ENCODE peak calls at places on chromosomes 5 and 9, in nine cellular contexts. G is IMR-90, S is AG04450, Q is prostate gland, L is lower lobe of right lung, F is HCT116, N is hepatocyte, B is mammary epithelial cell, P is psoas muscle. M is an unnamed sample.

GRCh38 chr5:150313921-150314716 is 11.4 kb upstream of the ARSI start:
- DNase-seq in G (no peak), S (no peak), Q (no peak), L (no peak), F (no peak), N (no peak), B (no peak), P (no peak), M (no peak)

GRCh38 chr9:108838017-108838416 is 17.8 kb downstream of the ACTL7B start:
- DNase-seq in G (peak), S (no peak), Q (no peak), L (no peak), F (no peak), N (no peak), B (peak), P (no peak), M (no peak)

GRCh38 chr5:154316223-154316967 is 125.9 kb downstream of the GALNT10 start:
- DNase-seq in G (peak), S (no peak), Q (no peak), L (no peak), F (no peak), N (no peak), B (no peak), P (no peak), M (no peak)

GRCh38 chr5:131947445-131947844 is 2.0 kb upstream of the MEIKIN start:
- DNase-seq in G (no peak), S (no peak), Q (no peak), L (no peak), F (no peak), N (no peak), B (no peak), P (no peak), M (no peak)

GRCh38 chr5:7087719-7088297 is 308.1 kb upstream of the ADCY2 start:
- DNase-seq in G (no peak), S (no peak), Q (no peak), L (no peak), F (no peak), N (no peak), B (no peak), P (no peak), M (no peak)

GRCh38 chr9:127455299-127455992 is 4.1 kb downstream of the LRSAM1 start:
- DNase-seq in G (no peak), S (no peak), Q (no peak), L (peak), F (no peak), N (no peak), B (peak), P (peak), M (no peak)

GRCh38 chr5:14153932-14154646 is 10.9 kb downstream of the TRIO start:
- DNase-seq in G (peak), S (no peak), Q (peak), L (peak), F (no peak), N (peak), B (peak), P (peak), M (no peak)

GRCh38 chr5:166845044-166845443 is 1446.4 kb upstream of the WWC1 start:
- DNase-seq in G (no peak), S (no peak), Q (no peak), L (no peak), F (no peak), N (peak), B (peak), P (no peak), M (no peak)

GRCh38 chr5:139422307-139422893 is 16.9 kb downstream of the DNAJC18 start:
- DNase-seq in G (peak), S (peak), Q (peak), L (no peak), F (peak), N (peak), B (peak), P (no peak), M (no peak)

GRCh38 chr5:39178171-39178570 is 41.2 kb downstream of the FYB1 start:
- DNase-seq in G (peak), S (no peak), Q (no peak), L (no peak), F (no peak), N (no peak), B (peak), P (no peak), M (no peak)

GRCh38 chr5:175796536-175797499 is 74.6 kb upstream of the CPLX2 start:
- DNase-seq in G (peak), S (peak), Q (peak), L (peak), F (peak), N (peak), B (peak), P (peak), M (peak)

GRCh38 chr9:128653941-128654340 is 2.7 kb downstream of the DYNC2I2 start:
- DNase-seq in G (no peak), S (no peak), Q (no peak), L (no peak), F (no peak), N (no peak), B (no peak), P (no peak), M (no peak)

GRCh38 chr5:143352691-143353090 is 50.8 kb downstream of the NR3C1 start:
- DNase-seq in G (no peak), S (no peak), Q (no peak), L (no peak), F (no peak), N (no peak), B (no peak), P (no peak), M (no peak)

GRCh38 chr5:57504357-57504756 is 21.7 kb upstream of the ACTBL2 start:
- DNase-seq in G (peak), S (no peak), Q (no peak), L (no peak), F (no peak), N (peak), B (peak), P (no peak), M (no peak)

GRCh38 chr5:150298701-150299451 is 3.8 kb downstream of the ARSI start:
- DNase-seq in G (peak), S (peak), Q (no peak), L (no peak), F (no peak), N (peak), B (peak), P (no peak), M (no peak)

GRCh38 chr9:84340535-84340934 is at the start of gene SLC28A3:
- DNase-seq in G (no peak), S (no peak), Q (no peak), L (no peak), F (no peak), N (no peak), B (peak), P (no peak), M (no peak)

GRCh38 chr5:142551242-142552067 is 134.4 kb downstream of the FGF1 start:
- DNase-seq in G (peak), S (no peak), Q (no peak), L (no peak), F (no peak), N (peak), B (no peak), P (no peak), M (no peak)

GRCh38 chr5:109191153-109191558 is 218.6 kb downstream of the PJA2 start:
- DNase-seq in G (peak), S (no peak), Q (no peak), L (no peak), F (peak), N (no peak), B (peak), P (no peak), M (no peak)

GRCh38 chr9:72384710-72385475 is 19.9 kb upstream of the ZFAND5 start:
- DNase-seq in G (peak), S (no peak), Q (no peak), L (no peak), F (no peak), N (no peak), B (peak), P (no peak), M (no peak)

GRCh38 chr9:72386186-72386585 is 21.2 kb upstream of the ZFAND5 start:
- DNase-seq in G (no peak), S (no peak), Q (no peak), L (no peak), F (no peak), N (no peak), B (no peak), P (no peak), M (no peak)

GRCh38 chr9:72382405-72382804 is 17.4 kb upstream of the ZFAND5 start:
- DNase-seq in G (peak), S (no peak), Q (no peak), L (no peak), F (no peak), N (no peak), B (no peak), P (no peak), M (no peak)

GRCh38 chr9:72383978-72384709 is 19.1 kb upstream of the ZFAND5 start:
- DNase-seq in G (peak), S (peak), Q (no peak), L (no peak), F (no peak), N (no peak), B (peak), P (no peak), M (no peak)
- H3K27ac ChIP-seq in G (peak), S (peak), Q (no peak), L (no peak), F (no peak), N (no peak), B (peak), P (no peak), M (no peak)

GRCh38 chr5:30808996-30809395 is 384.5 kb upstream of the CDH6 start:
- DNase-seq in G (peak), S (peak), Q (no peak), L (no peak), F (no peak), N (peak), B (no peak), P (no peak), M (no peak)

GRCh38 chr5:30809907-30810306 is 383.6 kb upstream of the CDH6 start:
- DNase-seq in G (no peak), S (no peak), Q (no peak), L (no peak), F (no peak), N (no peak), B (no peak), P (no peak), M (no peak)

GRCh38 chr5:30802961-30803705 is 390.4 kb upstream of the CDH6 start:
- DNase-seq in G (peak), S (no peak), Q (no peak), L (no peak), F (no peak), N (no peak), B (no peak), P (no peak), M (no peak)

DNA sequence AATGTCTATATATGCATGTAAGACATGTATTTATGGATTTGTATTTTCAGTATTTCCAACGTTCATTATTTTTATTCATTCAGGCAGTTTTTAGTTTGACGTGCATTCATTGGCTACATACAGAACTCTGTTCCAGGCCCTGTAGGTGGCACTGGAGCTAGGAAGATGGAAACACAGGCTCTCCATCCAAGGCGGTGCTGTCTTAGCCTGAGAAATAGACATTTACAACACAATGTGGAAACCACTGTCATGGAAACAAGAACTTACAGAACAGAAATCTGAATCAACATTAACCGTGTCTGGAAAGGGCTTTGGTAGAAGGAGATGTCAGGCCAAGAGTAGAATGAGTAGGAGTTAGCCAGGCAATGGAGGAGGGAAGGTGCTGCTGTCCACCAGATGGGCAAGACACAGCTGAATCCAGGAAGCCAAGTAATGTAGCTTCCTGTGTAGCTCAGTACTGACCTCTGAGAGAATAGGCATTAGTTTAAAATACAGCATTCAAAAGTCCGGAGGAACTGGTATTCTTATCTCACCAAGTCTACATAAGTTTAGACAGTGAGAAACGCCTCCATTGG is 388.7 kb upstream of the CDH6 start:
- DNase-seq in G (peak), S (peak), Q (no peak), L (no peak), F (no peak), N (peak), B (no peak), P (no peak), M (no peak)
- TF ChIP-seq CTCF in G (peak), S (peak), Q (no peak), L (no peak), F (no peak), N (peak), B (no peak), P (no peak), M (no peak)

GRCh38 chr9:131432597-131433301 is 38.9 kb downstream of the PRRC2B start:
- DNase-seq in G (peak), S (peak), Q (no peak), L (no peak), F (no peak), N (peak), B (peak), P (no peak), M (no peak)
- H3K27ac ChIP-seq in G (peak), S (peak), Q (no peak), L (no peak), F (no peak), N (no peak), B (no peak), P (no peak), M (peak)

GRCh38 chr5:102554728-102555127 is 55.9 kb upstream of the SLCO6A1 start:
- DNase-seq in G (no peak), S (no peak), Q (no peak), L (no peak), F (peak), N (no peak), B (no peak), P (no peak), M (no peak)
- TF ChIP-seq CTCF in G (no peak), S (no peak), Q (no peak), L (peak), F (peak), N (peak), B (peak), P (no peak), M (peak)

GRCh38 chr5:55160493-55161209 is 680 bp downstream of the GPX8 start:
- DNase-seq in G (peak), S (peak), Q (peak), L (no peak), F (peak), N (peak), B (peak), P (peak), M (peak)

GRCh38 chr5:55154893-55155292 is 5.1 kb upstream of the GPX8 start:
- DNase-seq in G (peak), S (no peak), Q (no peak), L (no peak), F (no peak), N (no peak), B (peak), P (no peak), M (no peak)

DNA sequence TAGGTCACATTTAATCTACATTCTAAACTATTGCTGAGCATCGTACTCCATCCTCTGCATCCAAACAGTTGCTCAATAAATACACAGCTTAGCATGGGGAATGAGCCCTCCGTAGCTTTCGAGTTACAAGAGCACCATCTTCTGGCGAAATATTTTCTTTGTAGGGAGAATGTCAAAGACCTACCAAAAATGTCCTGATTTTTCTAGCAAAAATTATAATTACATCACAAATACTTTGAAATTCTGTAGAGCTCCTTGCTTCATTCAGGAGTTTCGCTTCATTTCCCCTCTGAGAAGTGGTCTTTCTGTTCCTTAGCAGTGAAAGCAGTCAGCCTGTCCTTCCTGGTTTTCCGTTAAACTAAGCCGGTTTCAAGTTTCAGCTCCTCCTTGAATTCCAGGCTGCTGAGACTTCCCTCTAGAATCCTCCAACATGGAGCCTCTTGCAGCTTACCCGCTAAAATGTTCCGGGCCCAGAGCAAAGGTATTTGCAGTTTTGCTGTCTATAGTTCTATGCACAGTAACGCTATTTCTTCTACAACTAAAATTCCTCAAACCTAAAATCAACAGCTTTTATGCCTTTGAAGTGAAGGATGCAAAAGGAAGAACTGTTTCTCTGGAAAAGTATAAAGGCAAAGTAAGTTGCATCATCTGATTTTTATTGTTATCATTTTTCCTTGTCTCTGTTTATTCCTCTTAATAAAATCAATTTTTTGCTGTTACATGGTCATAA is at the start of gene GPX8:
- DNase-seq in G (peak), S (peak), Q (peak), L (no peak), F (peak), N (peak), B (peak), P (no peak), M (no peak)
- H3K27ac ChIP-seq in G (peak), S (peak), Q (peak), L (peak), F (peak), N (peak), B (peak), P (peak), M (peak)

GRCh38 chr9:17528859-17529258 is 50.0 kb upstream of the SH3GL2 start:
- DNase-seq in G (peak), S (no peak), Q (no peak), L (no peak), F (no peak), N (no peak), B (no peak), P (no peak), M (no peak)
- TF ChIP-seq CTCF in G (peak), S (peak), Q (peak), L (peak), F (peak), N (peak), B (peak), P (peak), M (no peak)

GRCh38 chr5:160369990-160370712 is at the start of gene C1QTNF2:
- DNase-seq in G (peak), S (peak), Q (no peak), L (peak), F (no peak), N (peak), B (peak), P (peak), M (peak)
- H3K27ac ChIP-seq in G (peak), S (peak), Q (no peak), L (peak), F (no peak), N (no peak), B (no peak), P (peak), M (peak)